ENCODE peak calls at places on chromosomes 3 and 15, in four cellular contexts. C is A549, V is HepG2, Q is GM12878. H is an unnamed sample.

GRCh38 chr3:8301977-8302589 is 199.5 kb upstream of the LMCD1 start:
- DNase-seq in C (peak), V (peak), Q (no peak), H (peak)

GRCh38 chr15:89781055-89781454 is 4.9 kb downstream of the MESP2 start:
- DNase-seq in C (no peak), V (no peak), Q (no peak), H (no peak)

GRCh38 chr15:51312132-51312531 is 26.3 kb downstream of the CYP19A1 start:
- DNase-seq in C (no peak), V (peak), Q (no peak), H (no peak)

GRCh38 chr3:61387817-61388216 is 136.6 kb upstream of the FHIT start:
- DNase-seq in C (no peak), V (no peak), Q (no peak), H (no peak)

GRCh38 chr15:70036585-70037343 is 61.0 kb downstream of the TLE3 start:
- DNase-seq in C (no peak), V (no peak), Q (peak), H (no peak)

GRCh38 chr3:123695731-123696640 is 111.1 kb upstream of the HACD2 start:
- DNase-seq in C (no peak), V (no peak), Q (no peak), H (no peak)

GRCh38 chr15:51128701-51129100 is 34.0 kb upstream of the TNFAIP8L3 start:
- DNase-seq in C (no peak), V (no peak), Q (no peak), H (no peak)

GRCh38 chr3:135238866-135239434 is 443.9 kb downstream of the EPHB1 start:
- DNase-seq in C (no peak), V (no peak), Q (no peak), H (no peak)

GRCh38 chr15:35986072-35986666 is 440.2 kb upstream of the DPH6 start:
- DNase-seq in C (no peak), V (no peak), Q (no peak), H (no peak)

GRCh38 chr3:143002083-143002712 is 828 bp downstream of the U2SURP start:
- DNase-seq in C (peak), V (peak), Q (no peak), H (peak)
- TF ChIP-seq CHD4 in C (no peak), V (no peak), Q (no peak), H (no peak)

GRCh38 chr3:12579919-12580318 is 23.0 kb downstream of the MKRN2 start:
- DNase-seq in C (no peak), V (no peak), Q (no peak), H (no peak)
- TF ChIP-seq CHD4 in C (no peak), V (no peak), Q (no peak), H (no peak)

GRCh38 chr3:138367912-138368311 is 19.5 kb downstream of the MRAS start:
- DNase-seq in C (no peak), V (no peak), Q (no peak), H (peak)
- TF ChIP-seq CHD4 in C (no peak), V (no peak), Q (no peak), H (no peak)

GRCh38 chr3:159828542-159828943 is 160.1 kb upstream of the IL12A start:
- DNase-seq in C (peak), V (peak), Q (no peak), H (peak)
- TF ChIP-seq CHD4 in C (no peak), V (no peak), Q (no peak), H (no peak)

GRCh38 chr3:55896155-55896554 is 409.0 kb upstream of the WNT5A start:
- DNase-seq in C (no peak), V (no peak), Q (no peak), H (no peak)

GRCh38 chr3:55897573-55898224 is 410.6 kb upstream of the WNT5A start:
- DNase-seq in C (no peak), V (no peak), Q (no peak), H (no peak)

GRCh38 chr3:55891106-55891505 is 404.0 kb upstream of the WNT5A start:
- DNase-seq in C (no peak), V (no peak), Q (no peak), H (no peak)

GRCh38 chr3:55894605-55895004 is 407.5 kb upstream of the WNT5A start:
- DNase-seq in C (no peak), V (no peak), Q (no peak), H (no peak)

DNA sequence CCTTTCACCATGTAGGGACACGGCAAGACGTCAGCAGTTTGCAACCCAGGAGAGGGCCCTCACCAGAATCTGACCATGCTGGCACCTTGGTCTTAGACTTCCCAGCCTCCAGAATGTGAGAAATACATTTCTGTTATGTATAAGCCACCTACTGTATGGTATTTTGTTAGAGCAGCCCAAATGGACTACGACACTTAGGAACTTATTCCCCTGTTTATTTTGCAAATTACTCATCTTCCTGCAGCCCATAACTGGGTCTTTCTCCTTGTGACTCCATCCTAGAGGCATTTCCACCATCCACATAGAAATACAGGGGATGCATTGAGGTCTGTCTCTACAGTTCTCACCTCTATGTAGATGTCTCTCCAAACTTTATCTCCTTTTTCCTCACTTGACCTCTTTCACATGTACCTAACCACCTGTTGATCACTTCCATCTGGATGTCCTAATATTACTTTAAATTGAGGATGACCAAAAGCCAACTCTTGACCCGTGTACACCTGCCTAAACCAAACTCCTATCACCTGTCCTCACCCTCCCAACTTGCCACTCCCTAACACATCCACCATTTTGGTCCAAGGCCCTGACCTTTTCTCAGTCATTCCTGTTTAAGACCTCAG is 406.0 kb upstream of the WNT5A start:
- DNase-seq in C (no peak), V (no peak), Q (no peak), H (no peak)
- TF ChIP-seq CHD4 in C (no peak), V (no peak), Q (no peak), H (no peak)

GRCh38 chr15:81152799-81153198 is 18.7 kb downstream of the CFAP161 start:
- DNase-seq in C (no peak), V (no peak), Q (no peak), H (no peak)
- TF ChIP-seq CHD4 in C (no peak), V (no peak), Q (no peak), H (no peak)

GRCh38 chr3:23713641-23714040 is 92.1 kb upstream of the UBE2E1 start:
- DNase-seq in C (no peak), V (no peak), Q (no peak), H (no peak)

GRCh38 chr3:23709987-23710386 is 95.8 kb upstream of the UBE2E1 start:
- DNase-seq in C (no peak), V (no peak), Q (no peak), H (no peak)

GRCh38 chr3:23712095-23712494 is 93.7 kb upstream of the UBE2E1 start:
- DNase-seq in C (no peak), V (no peak), Q (peak), H (no peak)

GRCh38 chr3:23712656-23713559 is 92.8 kb upstream of the UBE2E1 start:
- DNase-seq in C (no peak), V (no peak), Q (no peak), H (no peak)

DNA sequence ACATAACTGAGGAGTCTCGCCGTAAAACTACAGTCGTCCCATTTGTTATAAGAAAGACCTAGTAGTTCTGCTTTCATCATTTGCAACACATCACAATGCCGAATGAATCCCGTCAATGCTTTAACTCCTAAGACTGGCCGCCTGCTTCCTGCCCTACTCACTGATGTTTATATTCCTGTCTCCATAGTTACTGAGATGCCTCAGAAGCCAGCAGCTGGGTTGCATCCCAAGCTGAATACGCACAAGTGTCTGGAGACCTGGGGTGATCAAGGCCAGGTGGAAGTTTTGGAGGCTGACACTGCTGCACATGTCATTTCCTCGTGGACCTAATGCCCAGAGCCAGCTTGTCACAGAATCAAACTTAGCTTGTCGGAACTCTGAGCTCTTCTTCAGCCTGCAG is 95.2 kb upstream of the UBE2E1 start:
- DNase-seq in C (no peak), V (no peak), Q (no peak), H (no peak)
- TF ChIP-seq CHD4 in C (no peak), V (no peak), Q (no peak), H (no peak)

DNA sequence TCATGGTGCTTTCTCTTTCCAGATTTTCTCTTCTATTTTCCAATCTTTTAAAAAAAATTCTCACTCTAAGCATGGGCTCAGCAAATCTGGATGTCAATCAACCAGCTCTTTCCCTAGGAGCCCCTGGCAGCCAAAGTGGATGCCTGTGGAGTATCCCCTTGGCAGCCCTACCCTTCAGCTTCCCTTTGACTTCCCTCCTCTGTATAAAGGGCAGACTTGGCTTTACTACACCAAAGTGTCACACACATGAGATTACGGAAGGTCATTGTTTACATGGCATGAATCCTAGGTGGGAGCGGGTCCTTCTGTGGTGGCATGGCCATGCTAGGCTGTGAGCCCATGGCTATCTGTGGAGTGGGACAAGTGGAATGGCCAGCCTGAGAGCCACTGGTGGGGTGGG is 379.9 kb downstream of the GABRB3 start:
- DNase-seq in C (no peak), V (no peak), Q (no peak), H (no peak)
- TF ChIP-seq CHD4 in C (no peak), V (no peak), Q (no peak), H (no peak)

DNA sequence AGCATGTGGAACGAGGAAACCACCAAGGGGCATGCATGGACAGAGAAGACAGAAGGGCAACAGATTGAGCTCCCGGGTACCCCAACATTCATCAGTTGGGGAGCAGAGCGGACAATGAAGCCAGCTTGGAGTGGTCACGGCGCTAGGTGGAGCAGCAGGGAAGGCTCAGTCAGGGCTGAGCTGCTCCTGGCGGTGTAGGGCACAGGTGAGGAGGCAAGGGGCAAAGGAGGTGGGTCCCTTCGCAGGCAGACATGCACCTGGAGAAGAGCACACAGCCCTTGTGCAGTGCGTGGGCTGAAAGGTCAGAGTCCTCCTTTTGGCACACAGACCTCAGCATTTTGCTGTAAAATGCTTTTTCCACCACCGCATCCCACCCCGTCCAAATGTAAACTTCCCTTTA is 90.0 kb upstream of the SLC6A6 start:
- DNase-seq in C (no peak), V (no peak), Q (no peak), H (no peak)
- TF ChIP-seq CHD4 in C (no peak), V (no peak), Q (no peak), H (no peak)

DNA sequence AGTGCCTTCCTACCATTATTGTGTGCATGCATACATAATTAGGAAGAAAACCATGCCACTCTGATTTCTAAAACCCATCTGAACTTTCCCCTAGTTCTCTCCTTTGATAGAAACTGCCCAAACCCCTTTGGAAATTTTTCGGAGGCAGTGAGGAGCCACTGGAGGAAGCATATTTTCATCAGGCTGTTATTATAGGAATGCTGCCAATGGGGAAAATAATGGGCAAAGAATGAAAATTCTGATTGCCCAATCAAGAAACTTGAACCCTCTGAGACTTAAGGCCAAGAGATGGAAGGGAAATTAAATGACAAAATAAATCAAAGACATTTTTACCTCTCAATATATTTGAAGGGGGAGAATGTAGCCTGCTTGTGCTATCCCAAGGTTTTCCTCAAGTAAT is 376.0 kb upstream of the PDZRN3 start:
- DNase-seq in C (no peak), V (no peak), Q (no peak), H (no peak)
- TF ChIP-seq CHD4 in C (no peak), V (no peak), Q (no peak), H (no peak)